ENCODE peak calls at places on chromosomes 16 and 17, in seven cellular contexts. One of them, this sample, is unnamed.

GRCh38 chr17:16989230-16989952 is 17.5 kb upstream of the TNFRSF13B start:
- DNase-seq in neural progenitor cell: no peak
- DNase-seq in lower lobe of right lung: no peak
- DNase-seq in substantia nigra: no peak
- DNase-seq in neural crest cell: no peak
- DNase-seq in germinal center: peak
- DNase-seq in GOT3: no peak
- DNase-seq in this sample: no peak

GRCh38 chr17:41654134-41654907 is 29.9 kb upstream of the KRT17 start:
- DNase-seq in GOT3: no peak
- DNase-seq in lower lobe of right lung: peak
- DNase-seq in germinal center: no peak
- DNase-seq in neural progenitor cell: no peak
- DNase-seq in substantia nigra: no peak
- DNase-seq in neural crest cell: no peak
- DNase-seq in this sample: no peak

GRCh38 chr17:67602974-67603373 is 114.8 kb upstream of the NOL11 start:
- DNase-seq in GOT3: no peak
- DNase-seq in substantia nigra: no peak
- DNase-seq in neural crest cell: no peak
- DNase-seq in germinal center: peak
- DNase-seq in neural progenitor cell: peak
- DNase-seq in lower lobe of right lung: no peak
- DNase-seq in this sample: peak

GRCh38 chr17:77322534-77323412 is 182.0 kb downstream of the SEC14L1 start:
- DNase-seq in substantia nigra: no peak
- DNase-seq in lower lobe of right lung: peak
- DNase-seq in germinal center: peak
- DNase-seq in neural crest cell: no peak
- DNase-seq in neural progenitor cell: peak
- DNase-seq in GOT3: peak
- DNase-seq in this sample: peak

GRCh38 chr17:71601894-71602504 is 518.8 kb upstream of the SOX9 start:
- DNase-seq in lower lobe of right lung: no peak
- DNase-seq in substantia nigra: no peak
- DNase-seq in germinal center: no peak
- DNase-seq in neural progenitor cell: no peak
- DNase-seq in GOT3: no peak
- DNase-seq in neural crest cell: no peak
- DNase-seq in this sample: no peak

GRCh38 chr16:56824335-56824734 is 40.7 kb upstream of the SLC12A3 start:
- DNase-seq in GOT3: no peak
- DNase-seq in lower lobe of right lung: peak
- DNase-seq in neural progenitor cell: peak
- DNase-seq in germinal center: no peak
- DNase-seq in neural crest cell: peak
- DNase-seq in substantia nigra: no peak
- DNase-seq in this sample: no peak

GRCh38 chr17:16888413-16889087 is 83.4 kb downstream of the TNFRSF13B start:
- DNase-seq in neural crest cell: no peak
- DNase-seq in neural progenitor cell: no peak
- DNase-seq in substantia nigra: no peak
- DNase-seq in germinal center: no peak
- DNase-seq in GOT3: no peak
- DNase-seq in lower lobe of right lung: no peak
- DNase-seq in this sample: no peak

GRCh38 chr17:32541640-32542039 is 54.8 kb downstream of the CDK5R1 start:
- DNase-seq in germinal center: no peak
- DNase-seq in neural crest cell: no peak
- DNase-seq in substantia nigra: no peak
- DNase-seq in neural progenitor cell: no peak
- DNase-seq in GOT3: no peak
- DNase-seq in lower lobe of right lung: no peak
- DNase-seq in this sample: no peak

GRCh38 chr16:11585460-11586374 is 1.0 kb downstream of the LITAF start:
- DNase-seq in neural progenitor cell: no peak
- DNase-seq in neural crest cell: no peak
- DNase-seq in germinal center: peak
- DNase-seq in lower lobe of right lung: peak
- DNase-seq in GOT3: no peak
- DNase-seq in substantia nigra: no peak
- DNase-seq in this sample: no peak

GRCh38 chr16:10892782-10893181 is 15.8 kb downstream of the CIITA start:
- DNase-seq in neural progenitor cell: no peak
- DNase-seq in germinal center: no peak
- DNase-seq in substantia nigra: no peak
- DNase-seq in neural crest cell: no peak
- DNase-seq in lower lobe of right lung: no peak
- DNase-seq in GOT3: no peak
- DNase-seq in this sample: no peak

GRCh38 chr17:37179893-37180292 is 195.9 kb upstream of the C17orf78 start:
- DNase-seq in lower lobe of right lung: no peak
- DNase-seq in GOT3: no peak
- DNase-seq in neural progenitor cell: no peak
- DNase-seq in neural crest cell: no peak
- DNase-seq in germinal center: no peak
- DNase-seq in substantia nigra: no peak
- DNase-seq in this sample: no peak

GRCh38 chr17:38705523-38705802 is 390 bp downstream of the MLLT6 start:
- DNase-seq in neural crest cell: peak
- DNase-seq in germinal center: no peak
- DNase-seq in substantia nigra: no peak
- DNase-seq in lower lobe of right lung: peak
- DNase-seq in GOT3: no peak
- DNase-seq in neural progenitor cell: no peak
- DNase-seq in this sample: peak

GRCh38 chr17:79650283-79650682 is 39.4 kb upstream of the RBFOX3 start:
- DNase-seq in neural crest cell: no peak
- DNase-seq in neural progenitor cell: no peak
- DNase-seq in germinal center: no peak
- DNase-seq in substantia nigra: no peak
- DNase-seq in GOT3: no peak
- DNase-seq in lower lobe of right lung: no peak
- DNase-seq in this sample: no peak

GRCh38 chr16:3472878-3473595 is 22.3 kb downstream of the C16orf90 start:
- DNase-seq in GOT3: no peak
- DNase-seq in neural progenitor cell: no peak
- DNase-seq in lower lobe of right lung: no peak
- DNase-seq in germinal center: no peak
- DNase-seq in neural crest cell: no peak
- DNase-seq in substantia nigra: no peak
- DNase-seq in this sample: no peak

GRCh38 chr16:87461466-87461975 is 31.3 kb downstream of the ZCCHC14 start:
- DNase-seq in GOT3: no peak
- DNase-seq in germinal center: peak
- DNase-seq in neural crest cell: peak
- DNase-seq in neural progenitor cell: peak
- DNase-seq in substantia nigra: no peak
- DNase-seq in lower lobe of right lung: peak
- DNase-seq in this sample: peak

GRCh38 chr16:73171901-73172619 is 124.1 kb upstream of the ZFHX3 start:
- DNase-seq in germinal center: no peak
- DNase-seq in neural progenitor cell: no peak
- DNase-seq in GOT3: no peak
- DNase-seq in substantia nigra: no peak
- DNase-seq in neural crest cell: no peak
- DNase-seq in lower lobe of right lung: no peak
- DNase-seq in this sample: no peak

GRCh38 chr17:60506312-60506711 is 19.7 kb downstream of the APPBP2 start:
- DNase-seq in GOT3: no peak
- DNase-seq in neural progenitor cell: no peak
- DNase-seq in germinal center: no peak
- DNase-seq in lower lobe of right lung: no peak
- DNase-seq in substantia nigra: no peak
- DNase-seq in neural crest cell: no peak
- DNase-seq in this sample: no peak

GRCh38 chr17:39110435-39111136 is 40.9 kb downstream of the PLXDC1 start:
- DNase-seq in neural crest cell: no peak
- DNase-seq in lower lobe of right lung: no peak
- DNase-seq in GOT3: no peak
- DNase-seq in germinal center: no peak
- DNase-seq in substantia nigra: no peak
- DNase-seq in neural progenitor cell: peak
- DNase-seq in this sample: no peak